ENCODE peak calls at places on chromosomes 16 and 17, in five cellular contexts. U is HepG2, L is K562, A is GM12878, C is HCT116. V is an unnamed sample.

GRCh38 chr16:149024-149675 is 3.3 kb upstream of the HBZ start:
- DNase-seq in A (no peak), U (no peak), L (no peak), C (no peak), V (peak; percentile 75)

GRCh38 chr17:65489413-65490170 is 71.9 kb downstream of the AXIN2 start:
- DNase-seq in C (no peak), L (no peak), U (no peak), A (no peak), V (no peak)

GRCh38 chr16:47018223-47018891 is 44.9 kb upstream of the DNAJA2 start:
- DNase-seq in C (peak; percentile 71), L (peak; percentile 61), A (peak; percentile 98), U (peak; percentile 73), V (peak; percentile 76)

GRCh38 chr16:72475688-72476087 is 303.7 kb upstream of the PMFBP1 start:
- DNase-seq in L (no peak), U (no peak), A (no peak), C (no peak), V (no peak)

GRCh38 chr17:82775033-82775823 is 23.4 kb downstream of the TBCD start:
- DNase-seq in U (peak; percentile 51), C (peak; percentile 24), L (peak; percentile 74), A (no peak), V (peak; percentile 41)

GRCh38 chr16:84015399-84015798 is 27.2 kb downstream of the SLC38A8 start:
- DNase-seq in L (no peak), C (no peak), A (no peak), U (no peak), V (no peak)

GRCh38 chr16:11585460-11586374 is 1.0 kb downstream of the LITAF start:
- DNase-seq in U (peak; percentile 53), A (no peak), C (no peak), L (no peak), V (peak; percentile 61)

GRCh38 chr16:66364117-66364958 is 2.2 kb upstream of the CDH5 start:
- DNase-seq in A (no peak), L (no peak), U (no peak), C (no peak), V (no peak)

GRCh38 chr17:15265131-15265530 is at the start of gene PMP22:
- DNase-seq in C (no peak), U (no peak), L (no peak), A (no peak), V (no peak)

GRCh38 chr17:77185137-77185536 is 44.4 kb downstream of the SEC14L1 start:
- DNase-seq in L (no peak), C (no peak), A (no peak), U (no peak), V (no peak)

GRCh38 chr17:17497065-17497844 is 1.1 kb upstream of the RASD1 start:
- DNase-seq in C (no peak), L (no peak), U (no peak), A (no peak), V (no peak)

GRCh38 chr16:51418258-51418657 is 267.2 kb upstream of the SALL1 start:
- DNase-seq in L (no peak), A (no peak), U (no peak), C (no peak), V (no peak)

GRCh38 chr17:51000835-51001638 is 119.6 kb downstream of the SPAG9 start:
- DNase-seq in U (peak; percentile 71), C (peak; percentile 61), A (peak; percentile 27), L (peak; percentile 23), V (peak; percentile 63)

GRCh38 chr17:41494524-41494923 is 4.8 kb upstream of the KRT36 start:
- DNase-seq in C (no peak), L (no peak), U (peak; percentile 13), A (no peak), V (no peak)

GRCh38 chr16:69775535-69775934 is 13.4 kb downstream of the WWP2 start:
- DNase-seq in U (no peak), C (no peak), A (no peak), L (no peak), V (no peak)

DNA sequence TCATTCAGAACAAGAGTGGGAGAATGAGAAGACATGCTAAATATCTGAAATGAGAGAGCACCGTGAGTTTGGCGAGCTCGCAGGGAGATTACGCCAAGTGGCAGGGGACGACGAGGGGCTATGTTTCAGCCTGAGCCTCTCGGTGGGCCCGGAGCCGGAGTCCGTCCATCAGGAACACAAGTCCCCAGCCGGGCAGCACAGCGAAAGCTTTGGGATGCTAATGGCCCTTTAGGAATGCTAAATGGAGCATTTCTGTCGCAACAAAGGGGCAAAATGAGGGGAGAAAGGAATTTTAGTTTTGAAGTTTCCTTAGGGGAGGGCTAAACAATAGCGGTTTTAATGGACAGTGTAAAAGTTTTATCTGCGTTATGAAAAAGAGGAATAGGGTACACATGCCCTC is 33.3 kb downstream of the NTN1 start:
- DNase-seq in L (no peak), A (no peak), C (no peak), U (no peak), V (no peak)
- H3K4me2 ChIP-seq in L (no peak overlapping the region), A (no peak overlapping the region), C (no peak overlapping the region), U (no peak overlapping the region), V (no peak overlapping the region)

GRCh38 chr16:8887952-8888560 is 5.9 kb downstream of the LITAFD start:
- DNase-seq in A (no peak), L (peak; percentile 23), C (no peak), U (peak; percentile 33), V (peak; percentile 81)
- TF ChIP-seq ZBTB33 in A (no peak), L (no peak), C (no peak), U (no peak), V (no peak)

DNA sequence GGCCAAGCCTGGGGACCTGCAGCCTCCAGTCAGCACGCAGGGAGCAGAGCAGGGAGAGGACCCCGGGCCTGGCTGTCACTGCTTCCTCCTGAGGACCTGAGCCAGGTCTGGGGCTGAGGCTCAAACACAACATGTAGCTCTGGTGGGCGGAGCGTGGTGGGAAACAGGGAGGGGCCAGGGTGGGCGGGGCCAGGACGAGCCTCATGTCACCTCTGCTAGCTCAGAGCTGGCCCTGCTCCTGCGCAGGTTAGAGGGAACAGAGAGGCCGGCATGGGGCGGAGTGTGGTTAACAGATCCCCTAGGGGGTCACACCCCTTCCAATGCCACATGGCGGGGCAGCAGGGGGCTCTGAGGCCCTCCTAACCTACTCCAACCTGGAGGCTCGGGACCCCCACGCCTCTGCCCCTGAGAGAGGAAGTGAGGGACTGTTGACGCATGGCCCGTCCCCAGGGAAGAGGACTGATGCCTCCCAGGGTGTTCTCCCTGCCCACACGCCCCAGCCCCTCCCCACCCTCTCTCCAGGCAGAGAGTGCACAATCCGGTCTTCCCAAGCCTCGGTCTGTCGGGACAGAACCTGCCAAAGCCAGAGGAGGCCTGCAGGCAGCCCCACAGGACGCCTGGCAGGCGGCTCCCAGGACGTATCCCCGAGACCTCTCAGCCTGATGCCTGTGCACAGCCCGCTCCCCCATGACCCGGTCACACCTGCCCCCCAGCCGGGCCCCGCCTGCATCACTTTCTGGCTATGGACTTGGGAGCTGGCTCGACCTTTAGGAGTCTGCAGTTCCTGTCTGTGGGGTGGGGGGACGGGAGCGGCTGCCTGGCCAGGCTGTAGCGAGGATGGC is 15.2 kb downstream of the PIEZO1 start:
- DNase-seq in U (no peak), C (no peak), L (peak; percentile 92), A (no peak), V (peak; percentile 76)
- H3K4me2 ChIP-seq in U (peak overlapping the region; percentile 43), C (peak overlapping the region; percentile 72), L (peak overlapping the region; percentile 81), A (no peak overlapping the region), V (peak overlapping the region; percentile 79)

GRCh38 chr17:55709440-55709839 is 13.2 kb downstream of the TMEM100 start:
- DNase-seq in U (no peak), L (no peak), C (no peak), A (no peak), V (no peak)

GRCh38 chr17:55708575-55708974 is 14.1 kb downstream of the TMEM100 start:
- DNase-seq in L (no peak), A (no peak), C (no peak), U (no peak), V (no peak)

GRCh38 chr17:55710829-55711496 is 11.7 kb downstream of the TMEM100 start:
- DNase-seq in L (no peak), U (no peak), A (no peak), C (no peak), V (no peak)

GRCh38 chr17:55709984-55710383 is 12.7 kb downstream of the TMEM100 start:
- DNase-seq in C (no peak), L (no peak), U (no peak), A (no peak), V (no peak)

GRCh38 chr17:55710410-55710809 is 12.3 kb downstream of the TMEM100 start:
- DNase-seq in U (no peak), A (no peak), L (no peak), C (no peak), V (no peak)
- TF ChIP-seq ZBTB33 in U (no peak), A (no peak), L (no peak), C (no peak), V (no peak)

DNA sequence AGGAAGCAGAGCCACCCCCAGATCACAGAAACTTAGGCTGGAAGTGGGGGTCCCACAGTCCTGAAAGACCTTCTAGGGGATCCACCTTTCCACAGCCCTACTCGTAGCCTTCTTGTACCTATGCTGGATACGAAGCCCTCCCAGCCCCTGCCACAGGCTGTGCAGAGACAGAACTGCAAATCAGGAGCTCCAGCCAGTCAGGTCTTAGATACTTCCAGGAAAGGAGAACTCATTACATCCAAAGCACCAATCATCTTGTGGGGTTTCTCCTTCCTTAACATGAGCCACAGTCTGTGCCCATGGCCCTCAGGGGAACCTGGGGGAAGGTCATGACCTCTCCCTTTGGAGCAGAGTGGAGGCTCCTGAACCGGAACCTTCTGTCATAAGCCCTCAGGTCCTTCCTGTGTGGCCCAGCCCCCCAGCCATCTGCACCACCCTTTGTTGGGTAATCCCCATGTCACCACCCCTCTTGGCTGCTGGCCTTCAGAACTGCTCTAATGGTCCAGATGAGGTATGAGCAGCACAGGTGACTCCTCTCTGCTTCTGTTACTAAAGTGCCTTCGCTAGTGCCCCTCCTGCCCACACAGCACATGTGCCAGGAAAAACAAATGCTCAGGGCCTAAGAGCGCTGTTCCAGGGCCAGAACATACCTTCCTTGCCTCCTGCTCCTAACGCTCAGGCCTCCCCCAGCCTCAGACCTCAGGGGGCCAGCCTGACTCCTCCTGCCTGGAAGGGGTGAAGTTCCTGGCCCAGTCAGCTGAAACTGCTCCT is 14.6 kb downstream of the SRCIN1 start:
- DNase-seq in U (peak; percentile 78), L (no peak), C (no peak), A (no peak), V (no peak)
- H3K4me2 ChIP-seq in U (peak overlapping the region; percentile 11), L (no peak overlapping the region), C (peak overlapping the region; percentile 14), A (peak overlapping the region; percentile 26), V (no peak overlapping the region)

DNA sequence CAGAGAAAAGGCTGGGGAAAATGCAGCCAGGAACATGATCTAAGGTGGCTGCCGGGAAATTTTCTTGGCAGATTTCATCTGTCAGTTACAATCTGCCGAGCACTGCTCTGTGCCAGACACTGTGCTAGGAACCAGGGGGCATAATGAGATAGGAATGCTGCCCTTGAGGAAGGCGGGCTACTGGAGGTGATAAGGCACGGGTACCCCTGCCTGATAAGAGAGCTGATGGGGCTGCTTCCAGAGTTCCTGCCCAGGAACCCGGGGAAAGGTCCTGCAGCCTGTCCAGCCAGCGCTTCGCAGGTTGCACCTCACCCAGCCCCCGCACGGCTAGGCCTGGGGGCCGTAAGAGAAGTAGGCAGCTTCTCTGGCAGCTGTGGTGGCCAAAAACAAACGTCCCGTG is 3.1 kb downstream of the SCNN1G start:
- DNase-seq in A (no peak), C (no peak), L (no peak), U (no peak), V (peak; percentile 53)
- TF ChIP-seq ZBTB33 in A (no peak), C (no peak), L (no peak), U (no peak), V (no peak)

V was measured in SK-N-SH.